ENCODE peak calls at places on chromosome 21, in four cellular contexts. U is progenitor cell of endocrine pancreas, G is nephron progenitor cell, I is heart left ventricle. J is an unnamed sample.

GRCh38 chr21:46206163-46207005 is 22.1 kb upstream of the SPATC1L start:
- DNase-seq in U (no peak), I (no peak), G (no peak), J (peak; percentile 46)

GRCh38 chr21:28745131-28746055 is 247.3 kb downstream of the LTN1 start:
- DNase-seq in G (peak; percentile 77), I (peak; percentile 80), U (peak; percentile 55), J (peak; percentile 57)

GRCh38 chr21:34029724-34030528 is 43.5 kb upstream of the MRPS6 start:
- DNase-seq in I (peak; percentile 25), G (peak; percentile 46), U (no peak), J (no peak)

GRCh38 chr21:25809013-25809412 is 74.2 kb downstream of the GABPA start:
- DNase-seq in U (no peak), G (no peak), I (no peak), J (no peak)

GRCh38 chr21:46182548-46183336 is 1.5 kb downstream of the SPATC1L start:
- DNase-seq in I (no peak), U (no peak), G (no peak), J (no peak)

GRCh38 chr21:36918291-36918690 is 48.2 kb downstream of the HLCS start:
- DNase-seq in U (no peak), G (no peak), I (no peak), J (no peak)

GRCh38 chr21:45642122-45642813 is 1.3 kb upstream of the PCBP3 start:
- DNase-seq in U (no peak), I (no peak), G (peak; percentile 54), J (no peak)

GRCh38 chr21:45523411-45524101 is 18.7 kb downstream of the SLC19A1 start:
- DNase-seq in U (no peak), G (peak; percentile 0), I (no peak), J (peak; percentile 38)

GRCh38 chr21:26965567-26966359 is 1.1 kb downstream of the ADAMTS5 start:
- DNase-seq in G (peak; percentile 73), I (peak; percentile 66), U (peak; percentile 71), J (peak; percentile 42)

GRCh38 chr21:38979271-38980196 is 173.8 kb downstream of the ETS2 start:
- DNase-seq in G (no peak), I (no peak), U (no peak), J (peak; percentile 74)

GRCh38 chr21:15520811-15521643 is 208.8 kb upstream of the USP25 start:
- DNase-seq in I (no peak), U (no peak), G (no peak), J (no peak)
- TF ChIP-seq CTCF in I (no peak), U (peak; percentile 50), G (peak; percentile 34), J (no peak)

DNA sequence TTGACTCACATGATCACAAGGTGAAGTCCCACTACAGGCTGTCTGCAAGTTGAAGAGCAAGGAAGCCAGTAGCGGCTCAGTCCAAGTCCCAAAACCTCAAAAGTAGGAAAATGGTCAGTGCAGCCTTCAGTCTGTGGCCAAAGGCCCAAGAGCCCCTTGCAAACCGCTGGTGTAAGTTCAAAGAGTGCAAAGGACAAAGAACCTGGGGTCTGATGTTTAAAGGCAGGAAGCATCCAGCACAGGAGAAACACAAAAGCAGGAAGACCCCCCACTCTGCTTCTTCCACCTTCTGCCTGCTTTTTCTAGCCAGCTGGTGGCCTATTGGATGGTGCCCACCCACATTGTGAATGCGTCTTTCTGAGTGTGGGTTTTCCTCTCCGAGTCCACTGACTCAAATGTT is 2222.6 kb downstream of the MRPL39 start:
- DNase-seq in G (no peak), I (no peak), U (no peak), J (no peak)
- TF ChIP-seq CTCF in G (no peak), I (no peak), U (no peak), J (no peak)

GRCh38 chr21:29975776-29976175 is 36.0 kb upstream of the GRIK1 start:
- DNase-seq in U (no peak), G (no peak), I (no peak), J (no peak)
- TF ChIP-seq CTCF in U (no peak), G (no peak), I (no peak), J (no peak)

GRCh38 chr21:40925481-40925880 is 78.5 kb upstream of the DSCAM start:
- DNase-seq in U (no peak), G (no peak), I (no peak), J (no peak)

GRCh38 chr21:40923361-40923760 is 76.4 kb upstream of the DSCAM start:
- DNase-seq in U (no peak), I (no peak), G (no peak), J (no peak)

GRCh38 chr21:40926238-40926637 is 79.3 kb upstream of the DSCAM start:
- DNase-seq in G (no peak), I (no peak), U (no peak), J (no peak)

GRCh38 chr21:40924641-40925040 is 77.7 kb upstream of the DSCAM start:
- DNase-seq in I (no peak), G (no peak), U (no peak), J (no peak)

DNA sequence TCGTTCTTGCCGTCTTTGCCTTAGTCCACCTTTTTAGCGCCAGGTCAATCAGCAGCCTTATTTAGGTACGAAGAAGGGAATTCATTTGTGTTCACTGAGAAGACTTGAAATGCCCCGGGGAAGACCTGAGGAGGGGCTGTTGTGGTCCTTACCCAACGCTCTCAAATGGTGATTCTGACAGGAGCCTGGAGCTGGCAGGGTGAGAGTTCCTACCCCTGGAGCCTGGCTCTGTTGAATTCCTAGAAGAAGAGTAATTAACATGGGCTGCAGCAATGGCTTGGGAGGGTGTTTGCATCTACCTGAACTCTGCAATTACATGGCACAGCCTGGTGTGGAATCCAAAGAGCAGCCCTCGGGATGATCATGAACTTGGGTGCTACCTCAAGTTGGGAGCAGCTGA is 77.0 kb upstream of the DSCAM start:
- DNase-seq in I (no peak), U (no peak), G (no peak), J (no peak)
- TF ChIP-seq CTCF in I (no peak), U (no peak), G (no peak), J (no peak)

GRCh38 chr21:32392880-32393676 is at the start of gene URB1:
- DNase-seq in G (peak; percentile 84), U (peak; percentile 69), I (peak; percentile 94), J (peak; percentile 87)
- TF ChIP-seq CTCF in G (no peak), U (no peak), I (no peak), J (no peak)

DNA sequence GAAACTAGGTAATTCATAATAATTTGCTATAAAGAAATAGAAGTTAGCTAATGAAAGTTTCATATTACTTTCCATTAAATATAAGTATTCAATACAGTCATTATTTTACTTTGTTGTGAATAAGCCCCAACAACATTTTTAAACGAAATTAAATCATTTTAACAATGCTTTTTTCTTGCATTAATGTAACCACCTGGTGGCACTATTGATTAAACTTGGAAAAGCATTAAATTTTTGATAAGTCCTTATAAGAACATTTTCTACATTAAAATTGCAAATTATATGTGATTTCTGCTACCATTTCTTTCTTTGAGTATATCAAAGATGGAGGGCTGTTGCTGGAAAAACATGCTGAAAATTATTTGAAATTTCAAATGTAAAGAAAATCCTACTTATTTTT is 918.8 kb upstream of the TMPRSS15 start:
- DNase-seq in G (no peak), I (no peak), U (no peak), J (no peak)
- TF ChIP-seq CTCF in G (no peak), I (peak; percentile 10), U (peak; percentile 39), J (no peak)

GRCh38 chr21:41768371-41769042 is 1.7 kb upstream of the RIPK4 start:
- DNase-seq in I (no peak), G (peak; percentile 60), U (no peak), J (no peak)
- TF ChIP-seq CTCF in I (peak; percentile 20), G (peak; percentile 14), U (peak; percentile 53), J (no peak)